ENCODE peak calls at places on chromosomes 7 and 10, in five cellular contexts. One of them, this sample, is unnamed.

GRCh38 chr10:70540089-70540788 is 61.7 kb downstream of the PALD1 start:
- DNase-seq in cardiac fibroblast: peak
- DNase-seq in WTC11: peak
- DNase-seq in fibroblast of gingiva: no peak
- DNase-seq in Daoy: peak
- DNase-seq in this sample: no peak

GRCh38 chr7:100171087-100171681 is 2.8 kb upstream of the GAL3ST4 start:
- DNase-seq in cardiac fibroblast: no peak
- DNase-seq in WTC11: peak
- DNase-seq in fibroblast of gingiva: no peak
- DNase-seq in Daoy: no peak
- DNase-seq in this sample: no peak

GRCh38 chr10:86210416-86210815 is 156.2 kb downstream of the GRID1 start:
- DNase-seq in Daoy: no peak
- DNase-seq in WTC11: no peak
- DNase-seq in fibroblast of gingiva: no peak
- DNase-seq in cardiac fibroblast: no peak
- DNase-seq in this sample: no peak

GRCh38 chr10:44309939-44310761 is 74.7 kb downstream of the CXCL12 start:
- DNase-seq in Daoy: no peak
- DNase-seq in WTC11: no peak
- DNase-seq in fibroblast of gingiva: no peak
- DNase-seq in cardiac fibroblast: no peak
- DNase-seq in this sample: no peak

GRCh38 chr10:111954364-111954763 is 229.2 kb downstream of the GPAM start:
- DNase-seq in WTC11: no peak
- DNase-seq in fibroblast of gingiva: no peak
- DNase-seq in cardiac fibroblast: no peak
- DNase-seq in Daoy: no peak
- DNase-seq in this sample: no peak

GRCh38 chr7:19392246-19392645 is 247.0 kb upstream of the FERD3L start:
- DNase-seq in fibroblast of gingiva: peak
- DNase-seq in Daoy: peak
- DNase-seq in WTC11: no peak
- DNase-seq in cardiac fibroblast: peak
- DNase-seq in this sample: peak

GRCh38 chr7:47847207-47847606 is 101.1 kb downstream of the PKD1L1 start:
- DNase-seq in fibroblast of gingiva: no peak
- DNase-seq in WTC11: no peak
- DNase-seq in cardiac fibroblast: no peak
- DNase-seq in Daoy: peak
- DNase-seq in this sample: no peak

GRCh38 chr7:91263359-91264082 is 712 bp upstream of the FZD1 start:
- DNase-seq in WTC11: peak
- DNase-seq in Daoy: peak
- DNase-seq in fibroblast of gingiva: peak
- DNase-seq in cardiac fibroblast: no peak
- DNase-seq in this sample: no peak

GRCh38 chr7:25073451-25073850 is 51.6 kb downstream of the CYCS start:
- DNase-seq in WTC11: no peak
- DNase-seq in Daoy: no peak
- DNase-seq in fibroblast of gingiva: peak
- DNase-seq in cardiac fibroblast: peak
- DNase-seq in this sample: peak

GRCh38 chr7:151107882-151108281 is 21.6 kb downstream of the AGAP3 start:
- DNase-seq in Daoy: no peak
- DNase-seq in cardiac fibroblast: no peak
- DNase-seq in WTC11: no peak
- DNase-seq in fibroblast of gingiva: no peak
- DNase-seq in this sample: no peak

GRCh38 chr10:110802090-110802489 is 69.6 kb upstream of the PDCD4 start:
- DNase-seq in fibroblast of gingiva: peak
- DNase-seq in WTC11: no peak
- DNase-seq in Daoy: peak
- DNase-seq in cardiac fibroblast: peak
- DNase-seq in this sample: no peak